ENCODE peak calls at places on chromosomes 16 and 17, in ten cellular contexts. M, Y, E, K, O, H, G, R, C and S are unnamed samples.

GRCh38 chr17:32936894-32937500 is 9.0 kb downstream of the TMEM98 start:
- DNase-seq in M (peak), Y (peak), E (peak), K (peak), O (peak), H (peak), G (peak), R (peak), C (peak), S (peak)

GRCh38 chr16:69691980-69692911 is 34.1 kb downstream of the NQO1 start:
- DNase-seq in M (no peak), Y (no peak), E (peak), K (no peak), O (peak), H (no peak), G (no peak), R (peak), C (no peak), S (no peak)

GRCh38 chr16:27080870-27081269 is 14.1 kb downstream of the C16orf82 start:
- DNase-seq in M (no peak), Y (no peak), E (no peak), K (peak), O (no peak), H (no peak), G (no peak), R (no peak), C (no peak), S (no peak)

GRCh38 chr17:30513346-30513745 is 36.1 kb downstream of the GOSR1 start:
- DNase-seq in M (no peak), Y (no peak), E (no peak), K (peak), O (no peak), H (no peak), G (no peak), R (peak), C (no peak), S (no peak)

GRCh38 chr16:16162591-16162990 is 60.7 kb downstream of the ABCC6 start:
- DNase-seq in M (no peak), Y (no peak), E (no peak), K (no peak), O (no peak), H (no peak), G (no peak), R (no peak), C (no peak), S (no peak)

GRCh38 chr17:82737981-82738877 is 2.8 kb downstream of the FN3K start:
- DNase-seq in M (no peak), Y (no peak), E (no peak), K (no peak), O (no peak), H (no peak), G (no peak), R (no peak), C (no peak), S (peak)

GRCh38 chr17:11580677-11581076 is 17.6 kb upstream of the DNAH9 start:
- DNase-seq in M (no peak), Y (no peak), E (no peak), K (no peak), O (no peak), H (no peak), G (no peak), R (no peak), C (no peak), S (no peak)

GRCh38 chr16:3959148-3959547 is 78.6 kb upstream of the CREBBP start:
- DNase-seq in M (no peak), Y (no peak), E (no peak), K (peak), O (no peak), H (no peak), G (no peak), R (no peak), C (peak), S (no peak)

GRCh38 chr17:77146882-77147281 is 6.1 kb downstream of the SEC14L1 start:
- DNase-seq in M (peak), Y (no peak), E (peak), K (no peak), O (no peak), H (no peak), G (no peak), R (no peak), C (no peak), S (no peak)